ENCODE peak calls at places on chromosomes 2 and 18, in four cellular contexts. I is K562, T is HepG2, Q is GM12878. K is an unnamed sample.

GRCh38 chr2:68846056-68846455 is 25.1 kb downstream of the BMP10 start:
- DNase-seq in I (no peak), Q (no peak), T (no peak), K (no peak)

GRCh38 chr18:12645264-12645663 is 12.6 kb downstream of the SPIRE1 start:
- DNase-seq in I (no peak), T (no peak), Q (no peak), K (no peak)

GRCh38 chr18:31736630-31737029 is 24.1 kb downstream of the SLC25A52 start:
- DNase-seq in T (no peak), I (no peak), Q (peak), K (no peak)

GRCh38 chr2:41194235-41194634 is 742.3 kb upstream of the SLC8A1 start:
- DNase-seq in T (peak), I (no peak), Q (no peak), K (no peak)

GRCh38 chr18:10997885-10998284 is 151.5 kb downstream of the PIEZO2 start:
- DNase-seq in I (no peak), T (no peak), Q (no peak), K (no peak)

GRCh38 chr2:229433351-229433750 is 162.3 kb upstream of the PID1 start:
- DNase-seq in I (no peak), T (no peak), Q (no peak), K (no peak)

GRCh38 chr2:190649035-190649797 is at the start of gene NAB1:
- DNase-seq in T (peak), I (no peak), Q (no peak), K (no peak)

GRCh38 chr2:210172219-210172575 is 988 bp upstream of the KANSL1L start:
- DNase-seq in I (no peak), T (no peak), Q (no peak), K (no peak)

GRCh38 chr2:15494877-15495276 is 66.3 kb downstream of the NBAS start:
- DNase-seq in T (no peak), Q (no peak), I (no peak), K (no peak)

GRCh38 chr2:55012648-55013484 is 37.4 kb downstream of the RTN4 start:
- DNase-seq in Q (no peak), T (peak), I (no peak), K (no peak)

GRCh38 chr2:45533771-45534170 is 77.3 kb downstream of the SRBD1 start:
- DNase-seq in I (no peak), Q (no peak), T (no peak), K (no peak)
- TF ChIP-seq EP300 in I (no peak), Q (no peak), T (no peak), K (no peak)

DNA sequence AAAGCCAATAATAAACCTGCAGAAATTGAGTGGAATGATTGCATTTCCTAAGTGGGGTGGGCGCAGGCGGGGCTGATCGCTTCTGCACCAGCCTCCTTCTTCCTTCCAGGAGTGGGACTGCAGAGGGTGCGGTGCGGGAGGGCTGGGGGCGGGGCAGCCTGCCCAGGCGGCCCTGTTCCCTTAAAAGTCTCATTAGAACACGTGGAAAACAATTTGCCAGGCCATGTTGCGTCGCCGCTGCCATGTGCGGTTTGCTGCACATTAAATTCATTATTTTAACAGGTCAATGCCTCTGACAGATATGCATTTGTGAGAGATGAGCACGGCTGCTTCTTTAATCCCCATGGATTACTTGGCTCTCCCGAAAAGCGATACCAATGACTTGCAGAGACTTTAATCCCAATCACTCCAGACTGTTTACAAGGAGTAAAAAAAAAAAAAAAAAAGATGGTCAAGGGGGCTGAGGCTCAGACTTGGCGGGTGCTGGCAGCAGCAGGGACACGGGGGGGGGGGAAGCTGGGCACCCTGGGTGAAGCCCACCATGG is 139.0 kb downstream of the CELF4 start:
- DNase-seq in Q (no peak), T (no peak), I (no peak), K (no peak)
- TF ChIP-seq YY1 in Q (no peak), T (no peak), I (no peak), K (no peak)

DNA sequence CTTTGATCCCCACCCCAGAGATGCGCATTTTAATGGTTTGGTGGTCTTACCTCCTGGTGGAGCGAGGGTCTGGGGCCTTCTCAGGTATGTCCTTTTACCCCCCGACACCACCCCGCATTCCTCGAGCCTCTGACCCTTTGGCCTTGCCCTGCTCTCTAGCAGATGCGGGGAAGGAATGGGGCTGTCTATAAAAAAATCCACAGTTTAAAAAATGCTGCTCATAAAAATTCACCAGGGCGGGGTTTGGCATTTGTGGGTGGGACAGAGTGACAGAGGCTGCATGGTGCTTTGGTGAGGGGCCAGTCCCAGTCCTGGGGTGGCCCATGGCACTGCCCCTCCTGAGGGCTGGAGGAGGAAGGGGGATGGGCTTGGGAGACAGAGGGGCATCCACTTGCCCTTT is 6.7 kb upstream of the RALB start:
- DNase-seq in Q (no peak), T (no peak), I (no peak), K (no peak)
- TF ChIP-seq CEBPB in Q (no peak), T (no peak), I (no peak), K (no peak)

GRCh38 chr18:46042571-46043123 is 29.4 kb downstream of the PSTPIP2 start:
- DNase-seq in I (no peak), T (no peak), Q (no peak), K (no peak)
- TF ChIP-seq EP300 in I (no peak), T (no peak), Q (no peak), K (no peak)

DNA sequence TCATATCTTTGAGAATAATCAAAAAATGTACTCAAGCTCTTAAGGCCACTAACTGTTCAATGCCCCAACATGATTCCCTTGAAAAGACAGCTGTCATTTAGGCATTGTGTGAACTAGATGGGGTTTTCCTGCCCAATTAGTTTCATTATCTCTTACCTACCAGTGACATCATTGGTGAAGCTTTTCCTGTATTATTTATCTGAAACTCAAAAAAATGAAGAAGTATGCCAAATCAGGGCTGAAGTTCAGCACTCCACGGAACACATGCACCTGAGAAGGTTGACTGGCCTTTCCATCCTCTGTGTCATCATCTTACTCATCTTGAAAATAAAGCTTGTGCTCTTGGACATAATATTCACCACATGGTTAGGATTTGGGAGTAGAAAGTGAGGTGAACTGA is 126.4 kb downstream of the TXNL1 start:
- DNase-seq in Q (peak), T (no peak), I (no peak), K (no peak)
- TF ChIP-seq YY1 in Q (no peak), T (no peak), I (no peak), K (no peak)

K was measured in H1.